ENCODE peak calls at places on chromosomes 1 and 21, in five cellular contexts. L is HCT116, F is left ventricle myocardium inferior, X is activated B cell treated with CpG ODN at 0.5 μM for 24 hours, N is astrocyte. J is an unnamed sample.

GRCh38 chr1:31791131-31791858 is 24.5 kb downstream of the SPOCD1 start:
- DNase-seq in X (no peak), N (no peak), L (no peak), F (no peak), J (no peak)

GRCh38 chr1:58884706-58885661 is 101.1 kb upstream of the JUN start:
- DNase-seq in N (no peak), F (peak; percentile 38), L (no peak), X (no peak), J (no peak)

GRCh38 chr1:105886309-105886708 is 1170.2 kb upstream of the PRMT6 start:
- DNase-seq in N (no peak), X (no peak), L (no peak), F (no peak), J (no peak)

GRCh38 chr1:218390625-218391024 is 45.5 kb downstream of the TGFB2 start:
- DNase-seq in X (no peak), L (no peak), N (peak; percentile 77), F (no peak), J (no peak)

GRCh38 chr21:31293986-31294385 is 50.1 kb downstream of the TIAM1 start:
- DNase-seq in X (no peak), L (peak; percentile 64), F (no peak), N (peak; percentile 96), J (no peak)

GRCh38 chr21:15219866-15220265 is 155.1 kb upstream of the NRIP1 start:
- DNase-seq in X (no peak), L (no peak), F (no peak), N (no peak), J (no peak)

GRCh38 chr1:93905051-93905450 is 4.2 kb downstream of the GCLM start:
- DNase-seq in F (no peak), X (no peak), N (no peak), L (no peak), J (no peak)

GRCh38 chr1:163076446-163076845 is 7.3 kb downstream of the RGS4 start:
- DNase-seq in F (no peak), L (no peak), X (no peak), N (no peak), J (no peak)

GRCh38 chr1:54518489-54518888 is 29.5 kb upstream of the ACOT11 start:
- DNase-seq in F (no peak), N (no peak), L (no peak), X (no peak), J (no peak)

GRCh38 chr1:6966326-6966725 is 181.1 kb downstream of the CAMTA1 start:
- DNase-seq in X (no peak), N (no peak), L (no peak), F (no peak), J (no peak)

GRCh38 chr21:43847301-43847700 is 17.7 kb upstream of the AGPAT3 start:
- DNase-seq in L (no peak), F (no peak), X (no peak), N (no peak), J (no peak)

GRCh38 chr1:229170778-229171505 is 100.0 kb upstream of the RAB4A start:
- DNase-seq in N (no peak), X (no peak), F (no peak), L (no peak), J (no peak)

GRCh38 chr1:57826535-57826934 is 402.7 kb upstream of the DAB1 start:
- DNase-seq in N (no peak), F (peak; percentile 14), L (no peak), X (no peak), J (no peak)

GRCh38 chr1:67441739-67442286 is 11.6 kb upstream of the SERBP1 start:
- DNase-seq in N (no peak), L (no peak), X (no peak), F (no peak), J (no peak)

GRCh38 chr1:165143437-165144065 is 213.0 kb downstream of the LMX1A start:
- DNase-seq in L (no peak), X (no peak), F (no peak), N (no peak), J (peak; percentile 20)

GRCh38 chr21:44050276-44050675 is 38.2 kb downstream of the TRAPPC10 start:
- DNase-seq in N (no peak), X (no peak), L (no peak), F (no peak), J (no peak)

GRCh38 chr1:225845633-225846259 is 35.8 kb downstream of the EPHX1 start:
- DNase-seq in N (peak; percentile 49), X (no peak), F (peak; percentile 78), L (peak; percentile 61), J (peak; percentile 74)

GRCh38 chr1:223708651-223709268 is 3.6 kb upstream of the CAPN2 start:
- DNase-seq in X (no peak), L (no peak), F (no peak), N (no peak), J (no peak)

GRCh38 chr21:38631676-38632075 is 133.4 kb upstream of the ERG start:
- DNase-seq in F (no peak), L (no peak), X (no peak), N (peak; percentile 91), J (no peak)

DNA sequence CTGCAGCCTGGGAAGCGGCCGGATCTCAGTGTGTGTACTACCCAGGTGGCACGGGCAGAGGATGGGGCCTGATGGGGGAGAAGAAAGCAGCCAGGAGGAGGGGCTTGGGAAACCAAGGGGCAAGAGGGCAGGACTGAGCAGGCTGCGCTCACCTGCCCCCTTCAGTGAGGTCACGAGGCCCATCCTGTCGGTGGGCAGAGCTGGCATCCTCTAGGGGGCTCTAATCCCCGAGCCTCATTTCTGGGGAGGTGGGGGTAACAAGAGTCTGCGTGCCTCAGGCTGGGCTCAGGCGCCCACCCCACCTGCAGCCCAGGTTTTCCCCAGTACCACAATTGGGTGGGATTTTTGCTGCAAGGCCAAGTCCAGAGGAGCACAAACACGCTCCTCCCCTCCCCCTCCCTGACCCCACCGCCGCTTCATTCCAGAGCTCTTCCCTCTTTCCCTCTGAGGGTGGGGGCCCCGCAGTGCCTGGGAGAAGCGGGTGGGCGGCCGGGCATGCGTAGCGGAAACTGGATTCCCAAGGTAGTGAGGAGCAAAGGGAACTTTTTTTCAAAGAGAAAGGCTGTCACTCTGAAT is 1.8 kb upstream of the WNT3A start:
- DNase-seq in N (no peak), F (no peak), L (no peak), X (no peak), J (peak; percentile 42)
- TF ChIP-seq CTCF in N (no peak), F (no peak), L (no peak), X (no peak), J (no peak)

DNA sequence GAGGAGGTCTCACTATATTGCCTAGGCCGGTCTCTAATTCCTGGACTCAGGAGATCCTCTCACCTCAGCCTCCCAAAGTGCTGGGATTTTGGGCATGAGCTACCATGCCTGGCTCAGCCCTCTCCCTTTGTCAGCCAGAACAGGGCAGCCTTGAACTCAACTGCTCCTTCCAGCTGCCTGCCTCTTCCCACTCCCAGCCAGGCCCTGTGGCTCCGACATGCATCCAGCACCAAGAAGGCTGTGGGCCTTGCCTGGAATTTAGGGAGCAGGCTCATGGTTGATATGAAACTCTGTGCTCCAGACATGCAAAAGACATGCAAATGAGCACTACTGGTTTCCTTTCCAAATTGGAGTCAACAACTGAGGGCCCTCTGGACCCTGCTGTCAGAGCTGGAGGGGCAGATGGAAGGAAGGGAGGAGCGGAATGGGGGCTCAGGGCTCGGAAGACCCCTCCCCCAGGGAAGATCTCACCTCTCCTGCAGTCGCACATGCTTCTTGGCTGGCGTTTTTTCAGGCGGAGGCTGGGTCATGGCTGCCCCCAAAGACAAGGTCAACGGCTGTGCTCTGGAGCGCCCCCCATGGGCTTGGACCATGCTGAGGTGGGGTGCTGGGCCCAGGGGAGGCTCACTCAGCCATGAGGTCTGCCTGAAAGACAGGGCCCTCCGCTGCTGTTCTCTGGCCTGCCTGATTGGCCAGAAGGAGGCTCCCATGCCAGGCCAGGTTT is 1.4 kb downstream of the PTPN7 start:
- DNase-seq in L (no peak), F (no peak), X (no peak), N (no peak), J (no peak)
- TF ChIP-seq CTCF in L (peak; percentile 10), F (no peak), X (no peak), N (no peak), J (no peak)

DNA sequence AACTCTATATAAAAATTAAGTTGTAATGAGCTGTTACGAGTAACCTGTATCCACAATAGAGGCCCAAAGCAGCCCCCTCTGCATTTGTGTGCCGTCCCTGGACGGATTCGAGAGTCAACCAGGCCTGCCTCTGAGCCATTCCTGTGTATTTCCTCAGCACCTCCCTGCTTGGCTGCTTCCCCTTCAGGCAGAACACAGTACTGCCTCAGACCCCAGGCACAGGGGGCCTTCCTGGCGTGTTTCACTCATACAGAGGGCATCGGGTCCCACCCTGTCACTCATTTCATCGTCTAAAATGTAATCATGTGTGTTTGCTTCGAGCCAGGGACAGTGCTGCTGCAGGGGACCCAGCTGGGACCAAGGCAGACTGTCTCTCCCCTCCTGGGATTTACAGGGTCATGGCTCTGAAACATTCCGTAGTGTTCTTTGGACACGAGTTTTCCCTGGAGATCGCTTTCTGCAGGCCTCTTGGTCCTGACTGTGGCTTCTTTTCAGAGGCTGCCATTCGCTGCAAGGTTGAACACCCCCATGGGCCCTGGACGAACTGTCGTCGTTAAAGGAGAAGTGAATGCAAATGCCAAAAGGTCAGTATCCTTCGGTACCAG is 19.4 kb downstream of the LGALS8 start:
- DNase-seq in N (no peak), F (no peak), L (no peak), X (no peak), J (peak; percentile 21)
- TF ChIP-seq CTCF in N (no peak), F (no peak), L (peak; percentile 13), X (no peak), J (peak; percentile 32)

DNA sequence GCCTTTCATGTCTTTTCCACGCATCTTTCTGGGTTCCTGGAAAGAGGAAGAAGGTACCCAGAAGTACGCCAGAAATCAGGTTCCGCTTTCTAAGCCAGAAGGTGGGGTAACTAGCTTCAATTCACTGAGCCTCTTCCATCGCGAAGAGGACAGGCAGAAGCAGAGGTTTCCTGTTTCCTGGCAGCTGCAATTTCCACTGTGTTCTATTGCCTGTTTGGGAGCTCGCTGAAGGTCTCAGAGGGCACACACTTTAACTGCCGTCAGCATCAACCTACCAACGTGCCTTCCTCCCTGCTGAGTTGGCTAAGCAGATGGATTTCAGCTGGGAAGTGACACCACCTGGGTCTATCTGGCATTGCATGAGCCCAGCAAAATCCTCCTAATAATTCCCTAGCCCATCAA is 10.0 kb downstream of the NCF2 start:
- DNase-seq in L (peak; percentile 48), X (no peak), F (no peak), N (no peak), J (peak; percentile 38)
- TF ChIP-seq CTCF in L (peak; percentile 61), X (no peak), F (no peak), N (peak; percentile 13), J (peak; percentile 16)

DNA sequence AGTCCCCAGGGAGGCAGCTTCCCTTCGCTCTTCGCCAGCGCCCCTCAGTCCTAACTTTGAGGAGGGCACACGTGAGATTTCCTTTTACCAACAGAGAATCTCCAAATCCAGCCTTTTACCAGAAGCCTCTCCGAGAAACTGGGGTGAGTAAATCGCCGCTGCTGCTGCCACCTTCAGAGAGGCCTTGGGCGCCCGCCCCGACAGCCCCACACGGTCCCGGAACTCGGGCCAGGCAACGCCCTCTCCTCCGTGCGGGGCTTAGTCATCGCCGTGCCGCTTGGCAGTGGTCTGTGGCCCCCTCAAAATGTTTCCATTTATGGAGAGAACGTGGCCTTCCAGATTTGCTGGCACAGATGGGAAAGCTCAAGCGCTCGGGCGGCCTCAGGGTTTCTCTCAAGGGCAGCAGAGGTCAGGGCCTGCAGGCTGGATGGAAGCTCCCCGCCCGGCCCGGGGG is 41.4 kb upstream of the COL6A2 start:
- DNase-seq in N (peak; percentile 87), F (peak; percentile 87), X (no peak), L (no peak), J (no peak)
- TF ChIP-seq CTCF in N (no peak), F (no peak), X (no peak), L (no peak), J (no peak)

GRCh38 chr1:196440711-196441110 is 167.5 kb downstream of the KCNT2 start:
- DNase-seq in F (no peak), N (no peak), L (no peak), X (no peak), J (no peak)
- TF ChIP-seq CTCF in F (no peak), N (no peak), L (no peak), X (no peak), J (no peak)